ENCODE peak calls at places on chromosomes 16 and 17, in four cellular contexts. F is gastrocnemius medialis, D is mesenchymal stem cell, T is bronchial epithelial cell. M is an unnamed sample.

GRCh38 chr16:72990003-72990521 is 57.9 kb downstream of the ZFHX3 start:
- DNase-seq in F (peak; percentile 99), D (peak; percentile 36), T (no peak), M (peak; percentile 53)

GRCh38 chr17:70855401-70856054 is 686.2 kb downstream of the KCNJ2 start:
- DNase-seq in T (peak; percentile 94), F (no peak), D (peak; percentile 19), M (no peak)

GRCh38 chr16:29007865-29008593 is 23.2 kb downstream of the LAT start:
- DNase-seq in D (no peak), F (no peak), T (peak; percentile 29), M (no peak)

GRCh38 chr17:82461827-82462524 is 3.4 kb downstream of the NARF start:
- DNase-seq in D (no peak), F (no peak), T (peak; percentile 70), M (peak; percentile 67)

GRCh38 chr17:55451203-55451641 is 29.6 kb upstream of the MMD start:
- DNase-seq in D (peak; percentile 92), T (no peak), F (no peak), M (peak; percentile 30)

GRCh38 chr16:914453-914852 is 56.3 kb downstream of the LMF1 start:
- DNase-seq in F (no peak), D (peak; percentile 1), T (peak; percentile 6), M (peak; percentile 36)

GRCh38 chr17:69819316-69820087 is 255.5 kb upstream of the KCNJ16 start:
- DNase-seq in F (no peak), T (no peak), D (peak; percentile 51), M (no peak)

GRCh38 chr16:49838639-49839461 is 17.1 kb downstream of the ZNF423 start:
- DNase-seq in F (no peak), T (no peak), D (no peak), M (peak; percentile 48)

GRCh38 chr17:76972046-76972641 is 103.9 kb downstream of the MGAT5B start:
- DNase-seq in T (no peak), F (no peak), D (no peak), M (no peak)

GRCh38 chr17:72270530-72270929 is 149.7 kb downstream of the SOX9 start:
- DNase-seq in F (no peak), D (peak; percentile 1), T (no peak), M (no peak)

GRCh38 chr17:65139045-65139764 is 2.0 kb downstream of the RGS9 start:
- DNase-seq in F (no peak), T (no peak), D (no peak), M (no peak)

GRCh38 chr17:50181601-50182345 is 16.0 kb downstream of the SGCA start:
- DNase-seq in T (peak; percentile 30), F (no peak), D (peak; percentile 80), M (no peak)

GRCh38 chr16:74726736-74727135 is 26.1 kb upstream of the MLKL start:
- DNase-seq in T (no peak), F (no peak), D (no peak), M (no peak)

GRCh38 chr17:48429638-48430586 is at the start of gene SKAP1:
- DNase-seq in D (no peak), F (no peak), T (no peak), M (peak; percentile 13)

GRCh38 chr16:14364112-14364385 is 266.0 kb downstream of the PARN start:
- DNase-seq in F (no peak), T (no peak), D (no peak), M (no peak)

GRCh38 chr16:14365200-14365851 is 264.7 kb downstream of the PARN start:
- DNase-seq in F (no peak), T (no peak), D (no peak), M (no peak)

GRCh38 chr16:14362774-14363371 is 267.2 kb downstream of the PARN start:
- DNase-seq in D (no peak), F (peak; percentile 39), T (no peak), M (no peak)

GRCh38 chr16:14366447-14366846 is 263.6 kb downstream of the PARN start:
- DNase-seq in D (no peak), F (no peak), T (no peak), M (no peak)

GRCh38 chr16:14364386-14365199 is 265.5 kb downstream of the PARN start:
- DNase-seq in T (peak; percentile 90), F (no peak), D (peak; percentile 65), M (peak; percentile 77)
- H3K4me3 ChIP-seq in T (no peak overlapping the region), F (no peak overlapping the region), D (peak overlapping the region; percentile 61), M (no peak overlapping the region)

DNA sequence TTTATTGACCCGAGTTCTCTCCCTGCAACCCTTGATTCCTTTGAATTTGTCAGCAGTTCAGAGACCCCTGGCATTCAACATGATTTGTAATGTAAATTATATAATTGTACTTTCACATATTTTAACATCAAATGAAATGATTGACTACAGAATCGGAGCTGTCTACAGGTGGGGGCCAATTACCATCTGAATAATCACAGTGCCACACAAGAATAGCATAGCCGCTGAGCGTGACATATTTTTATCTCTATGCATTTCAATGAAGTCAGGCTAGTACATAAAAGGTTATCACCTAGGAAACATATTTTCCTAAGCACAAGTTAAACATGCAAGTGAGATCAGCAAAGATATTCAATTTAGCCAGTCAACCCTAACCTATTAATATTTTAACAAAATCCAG is 66.8 kb downstream of the IRX6 start:
- DNase-seq in T (no peak), F (no peak), D (no peak), M (no peak)
- H3K4me3 ChIP-seq in T (no peak overlapping the region), F (no peak overlapping the region), D (no peak overlapping the region), M (no peak overlapping the region)

DNA sequence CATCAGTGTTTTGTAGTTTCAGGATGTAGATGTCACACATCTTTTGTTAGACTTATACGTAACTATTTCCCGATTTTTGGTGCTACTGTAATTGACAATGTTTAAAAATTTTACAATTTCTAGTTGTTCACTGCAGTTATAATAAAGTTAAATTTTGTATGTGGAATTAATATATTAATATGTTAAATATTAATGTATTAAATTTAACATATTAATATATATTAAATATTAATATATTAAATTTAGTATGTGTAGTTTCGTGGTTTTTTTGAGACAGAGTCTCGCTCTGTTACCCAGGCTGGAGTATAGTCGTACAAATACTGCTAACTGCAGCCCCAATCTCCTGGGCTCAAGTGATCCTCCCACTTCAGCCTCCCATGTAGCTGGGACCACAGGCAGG is 5.7 kb upstream of the LGALS3BP start:
- DNase-seq in D (no peak), F (no peak), T (no peak), M (no peak)
- H3K4me3 ChIP-seq in D (no peak overlapping the region), F (no peak overlapping the region), T (no peak overlapping the region), M (no peak overlapping the region)

DNA sequence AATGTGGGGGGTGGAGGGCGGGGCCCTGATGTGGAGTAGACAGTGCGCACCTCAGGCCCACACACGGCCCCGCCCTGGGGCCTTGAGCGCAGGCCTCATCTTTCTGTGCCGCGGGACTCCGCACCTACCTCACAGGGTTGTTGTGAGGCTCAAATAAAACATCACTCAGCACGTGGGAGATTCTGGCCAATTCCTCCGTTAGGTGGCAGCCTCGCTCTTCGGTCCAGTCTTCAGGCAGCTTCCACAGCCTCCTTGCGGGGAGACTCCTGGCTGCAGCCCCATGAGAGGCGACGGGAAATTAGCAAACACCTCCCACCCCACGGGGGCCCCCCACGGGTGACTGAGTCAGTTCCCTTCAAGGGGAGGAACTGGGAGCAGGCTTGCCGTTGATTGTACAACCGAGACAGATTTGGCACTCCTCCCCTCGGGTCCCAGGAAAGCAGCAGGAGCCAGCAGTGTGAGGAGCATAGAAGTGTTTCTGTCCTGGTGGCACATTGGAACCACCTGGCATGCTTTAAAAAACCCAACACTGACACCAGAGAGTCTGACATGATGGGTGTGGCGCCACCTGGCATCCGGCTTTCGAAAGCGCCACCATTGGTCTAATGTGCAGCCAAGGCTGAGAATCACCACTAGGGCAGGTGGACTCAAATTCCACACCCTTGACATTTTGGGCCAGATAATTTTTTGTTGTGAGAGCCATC is 7.6 kb downstream of the MRM1 start:
- DNase-seq in D (peak; percentile 70), T (peak; percentile 71), F (peak; percentile 45), M (peak; percentile 66)
- H3K4me3 ChIP-seq in D (peak overlapping the region; percentile 49), T (no peak overlapping the region), F (no peak overlapping the region), M (no peak overlapping the region)

GRCh38 chr16:79816081-79816497 is 215.6 kb upstream of the MAF start:
- DNase-seq in D (no peak), F (peak; percentile 22), T (peak; percentile 29), M (no peak)
- H3K4me3 ChIP-seq in D (no peak overlapping the region), F (no peak overlapping the region), T (no peak overlapping the region), M (no peak overlapping the region)

GRCh38 chr17:38418693-38419507 is 9.4 kb upstream of the ARHGAP23 start:
- DNase-seq in F (no peak), D (peak; percentile 21), T (no peak), M (no peak)
- H3K4me3 ChIP-seq in F (peak overlapping the region; percentile 34), D (peak overlapping the region; percentile 56), T (no peak overlapping the region), M (no peak overlapping the region)

GRCh38 chr17:29723283-29724047 is 100.8 kb upstream of the CORO6 start:
- DNase-seq in F (no peak), T (no peak), D (no peak), M (no peak)
- H3K4me3 ChIP-seq in F (peak overlapping the region; percentile 1), T (no peak overlapping the region), D (no peak overlapping the region), M (no peak overlapping the region)

GRCh38 chr17:9004132-9004960 is 17.0 kb upstream of the NTN1 start:
- DNase-seq in F (no peak), T (no peak), D (no peak), M (peak; percentile 28)
- H3K4me3 ChIP-seq in F (peak overlapping the region; percentile 36), T (no peak overlapping the region), D (no peak overlapping the region), M (no peak overlapping the region)

GRCh38 chr17:39863918-39864746 is at the start of gene IKZF3:
- DNase-seq in D (peak; percentile 57), F (peak; percentile 16), T (peak; percentile 54), M (peak; percentile 84)
- H3K4me3 ChIP-seq in D (peak within 1 kb of the TSS; percentile 45), F (peak within 1 kb of the TSS; percentile 36), T (no peak within 1 kb of the TSS), M (no peak within 1 kb of the TSS)

GRCh38 chr16:81449241-81449640 is 4.6 kb downstream of the CMIP start:
- DNase-seq in T (no peak), D (no peak), F (no peak), M (no peak)

GRCh38 chr16:81446318-81447275 is 2.0 kb downstream of the CMIP start:
- DNase-seq in F (no peak), D (peak; percentile 52), T (peak; percentile 83), M (peak; percentile 52)

GRCh38 chr16:81445926-81446317 is 1.3 kb downstream of the CMIP start:
- DNase-seq in T (no peak), D (no peak), F (no peak), M (no peak)

GRCh38 chr16:81448154-81449131 is 3.8 kb downstream of the CMIP start:
- DNase-seq in F (no peak), T (peak; percentile 38), D (no peak), M (peak; percentile 87)

GRCh38 chr16:81447383-81448101 is 2.9 kb downstream of the CMIP start:
- DNase-seq in D (no peak), F (no peak), T (peak; percentile 49), M (no peak)
- H3K4me3 ChIP-seq in D (peak overlapping the region; percentile 91), F (no peak overlapping the region), T (peak overlapping the region; percentile 83), M (peak overlapping the region; percentile 62)